ENCODE peak calls at places on chromosomes 1 and 21, in five cellular contexts. One of them, this sample, is unnamed.

GRCh38 chr1:234915923-234916675 is 212.5 kb downstream of the TOMM20 start:
- DNase-seq in bronchial epithelial cell: no peak
- DNase-seq in fibroblast of pulmonary artery: no peak
- DNase-seq in AG04449: no peak
- DNase-seq in prostate gland: peak; percentile 80
- DNase-seq in this sample: no peak

GRCh38 chr1:65209005-65209885 is 61.2 kb downstream of the AK4 start:
- DNase-seq in bronchial epithelial cell: peak; percentile 45
- DNase-seq in prostate gland: peak; percentile 51
- DNase-seq in AG04449: no peak
- DNase-seq in fibroblast of pulmonary artery: peak; percentile 72
- DNase-seq in this sample: peak; percentile 11

GRCh38 chr1:147904726-147905125 is 2.1 kb downstream of the GJA8 start:
- DNase-seq in fibroblast of pulmonary artery: no peak
- DNase-seq in AG04449: no peak
- DNase-seq in bronchial epithelial cell: no peak
- DNase-seq in prostate gland: no peak
- DNase-seq in this sample: no peak

GRCh38 chr1:89095737-89096136 is 30.2 kb downstream of the GBP2 start:
- DNase-seq in prostate gland: no peak
- DNase-seq in bronchial epithelial cell: no peak
- DNase-seq in fibroblast of pulmonary artery: no peak
- DNase-seq in AG04449: no peak
- DNase-seq in this sample: no peak

GRCh38 chr1:116330846-116331245 is 42.2 kb upstream of the ATP1A1 start:
- DNase-seq in prostate gland: no peak
- DNase-seq in bronchial epithelial cell: no peak
- DNase-seq in fibroblast of pulmonary artery: no peak
- DNase-seq in AG04449: no peak
- DNase-seq in this sample: no peak

GRCh38 chr1:39528082-39528481 is 36.6 kb downstream of the BMP8A start:
- DNase-seq in AG04449: no peak
- DNase-seq in bronchial epithelial cell: no peak
- DNase-seq in fibroblast of pulmonary artery: no peak
- DNase-seq in prostate gland: no peak
- DNase-seq in this sample: no peak

GRCh38 chr1:153346067-153346723 is 2.4 kb downstream of the PGLYRP4 start:
- DNase-seq in bronchial epithelial cell: no peak
- DNase-seq in AG04449: no peak
- DNase-seq in prostate gland: no peak
- DNase-seq in fibroblast of pulmonary artery: no peak
- DNase-seq in this sample: no peak

GRCh38 chr1:233090706-233091494 is 140.5 kb downstream of the NTPCR start:
- DNase-seq in AG04449: no peak
- DNase-seq in fibroblast of pulmonary artery: no peak
- DNase-seq in bronchial epithelial cell: peak; percentile 85
- DNase-seq in prostate gland: no peak
- DNase-seq in this sample: no peak

GRCh38 chr1:38728176-38728908 is 131.2 kb downstream of the RRAGC start:
- DNase-seq in AG04449: peak; percentile 77
- DNase-seq in prostate gland: no peak
- DNase-seq in bronchial epithelial cell: peak; percentile 61
- DNase-seq in fibroblast of pulmonary artery: peak; percentile 96
- DNase-seq in this sample: no peak

GRCh38 chr21:46544003-46544402 is 60.9 kb downstream of the S100B start:
- DNase-seq in fibroblast of pulmonary artery: no peak
- DNase-seq in AG04449: no peak
- DNase-seq in prostate gland: no peak
- DNase-seq in bronchial epithelial cell: no peak
- DNase-seq in this sample: no peak

GRCh38 chr1:27350673-27351540 is 9.1 kb downstream of the SYTL1 start:
- DNase-seq in prostate gland: no peak
- DNase-seq in fibroblast of pulmonary artery: no peak
- DNase-seq in AG04449: no peak
- DNase-seq in bronchial epithelial cell: no peak
- DNase-seq in this sample: peak; percentile 65

GRCh38 chr1:202821467-202821866 is 10.7 kb downstream of the PCAT6 start:
- DNase-seq in fibroblast of pulmonary artery: peak; percentile 29
- DNase-seq in bronchial epithelial cell: peak; percentile 85
- DNase-seq in prostate gland: no peak
- DNase-seq in AG04449: no peak
- DNase-seq in this sample: no peak

GRCh38 chr1:218371927-218372672 is 27.0 kb downstream of the TGFB2 start:
- DNase-seq in prostate gland: no peak
- DNase-seq in fibroblast of pulmonary artery: peak; percentile 80
- DNase-seq in bronchial epithelial cell: no peak
- DNase-seq in AG04449: no peak
- DNase-seq in this sample: no peak

GRCh38 chr1:5637171-5637570 is 355.1 kb downstream of the NPHP4 start:
- DNase-seq in AG04449: no peak
- DNase-seq in fibroblast of pulmonary artery: no peak
- DNase-seq in bronchial epithelial cell: peak; percentile 43
- DNase-seq in prostate gland: peak; percentile 57
- DNase-seq in this sample: peak; percentile 4

GRCh38 chr1:200139661-200140250 is 112.2 kb downstream of the NR5A2 start:
- DNase-seq in bronchial epithelial cell: peak; percentile 63
- DNase-seq in fibroblast of pulmonary artery: peak; percentile 79
- DNase-seq in prostate gland: no peak
- DNase-seq in AG04449: peak; percentile 26
- DNase-seq in this sample: no peak

GRCh38 chr21:42002421-42002958 is 7.7 kb downstream of the ZBTB21 start:
- DNase-seq in AG04449: peak; percentile 90
- DNase-seq in prostate gland: no peak
- DNase-seq in bronchial epithelial cell: peak; percentile 8
- DNase-seq in fibroblast of pulmonary artery: peak; percentile 68
- DNase-seq in this sample: no peak

GRCh38 chr1:82517586-82517985 is 716.9 kb downstream of the ADGRL2 start:
- DNase-seq in prostate gland: no peak
- DNase-seq in bronchial epithelial cell: no peak
- DNase-seq in fibroblast of pulmonary artery: peak; percentile 20
- DNase-seq in AG04449: no peak
- DNase-seq in this sample: peak; percentile 27

GRCh38 chr1:177847843-177848242 is 122.0 kb downstream of the SEC16B start:
- DNase-seq in bronchial epithelial cell: peak; percentile 94
- DNase-seq in prostate gland: no peak
- DNase-seq in AG04449: peak; percentile 63
- DNase-seq in fibroblast of pulmonary artery: peak; percentile 40
- DNase-seq in this sample: no peak

GRCh38 chr1:116540088-116540487 is 30.7 kb downstream of the CD58 start:
- DNase-seq in AG04449: no peak
- DNase-seq in fibroblast of pulmonary artery: no peak
- DNase-seq in prostate gland: no peak
- DNase-seq in bronchial epithelial cell: peak; percentile 63
- DNase-seq in this sample: no peak

GRCh38 chr1:11967028-11967547 is 13.2 kb upstream of the MFN2 start:
- DNase-seq in bronchial epithelial cell: peak; percentile 77
- DNase-seq in AG04449: no peak
- DNase-seq in fibroblast of pulmonary artery: peak; percentile 51
- DNase-seq in prostate gland: peak; percentile 40
- DNase-seq in this sample: peak; percentile 19

GRCh38 chr21:29072873-29073221 is 601 bp downstream of the CCT8 start:
- DNase-seq in fibroblast of pulmonary artery: peak; percentile 49
- DNase-seq in prostate gland: no peak
- DNase-seq in AG04449: no peak
- DNase-seq in bronchial epithelial cell: peak; percentile 23
- DNase-seq in this sample: no peak

DNA sequence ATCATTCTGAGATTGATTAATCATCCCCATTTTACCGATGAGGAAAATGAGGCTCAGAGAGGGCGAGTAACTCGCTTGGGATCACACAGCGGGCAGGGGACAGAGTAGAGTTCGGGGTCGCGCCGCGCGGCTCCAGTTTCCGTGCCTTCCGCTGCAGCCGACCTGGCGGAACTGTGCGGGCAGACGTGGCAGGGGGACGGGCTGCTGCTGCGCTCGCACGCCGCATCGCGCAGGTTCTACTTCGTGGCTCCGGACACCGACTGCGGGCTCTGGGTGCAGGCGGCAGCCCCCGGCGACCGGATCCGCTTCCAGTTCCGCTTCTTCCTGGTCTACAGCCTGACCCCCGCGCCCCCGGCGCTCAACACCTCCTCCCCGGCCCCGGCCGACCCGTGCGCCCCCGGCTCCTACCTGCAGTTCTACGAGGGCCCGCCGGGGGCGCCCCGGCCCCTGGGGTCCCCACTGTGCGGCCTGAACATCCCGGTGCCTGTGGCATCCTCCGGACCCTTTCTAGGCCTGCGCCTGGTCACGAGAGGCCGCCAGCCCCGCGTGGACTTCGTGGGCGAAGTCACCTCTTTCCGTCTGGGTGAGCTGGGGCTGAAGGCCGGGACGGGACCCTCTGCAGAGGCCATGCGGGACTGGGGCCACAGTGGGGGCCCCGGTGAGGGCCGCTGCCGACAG is 2.3 kb downstream of the LDLRAD2 start:
- DNase-seq in prostate gland: no peak
- DNase-seq in AG04449: no peak
- DNase-seq in bronchial epithelial cell: no peak
- DNase-seq in fibroblast of pulmonary artery: no peak
- DNase-seq in this sample: peak; percentile 17
- H3K4me3 ChIP-seq in prostate gland: peak overlapping the region; percentile 24
- H3K4me3 ChIP-seq in AG04449: peak overlapping the region; percentile 45
- H3K4me3 ChIP-seq in bronchial epithelial cell: peak overlapping the region; percentile 29
- H3K4me3 ChIP-seq in fibroblast of pulmonary artery: peak overlapping the region; percentile 35
- H3K4me3 ChIP-seq in this sample: no peak overlapping the region

GRCh38 chr1:145958734-145959133 is 917 bp upstream of the LIX1L start:
- DNase-seq in fibroblast of pulmonary artery: no peak
- DNase-seq in AG04449: no peak
- DNase-seq in prostate gland: no peak
- DNase-seq in bronchial epithelial cell: no peak
- DNase-seq in this sample: no peak
- H3K4me3 ChIP-seq in fibroblast of pulmonary artery: no peak overlapping the region
- H3K4me3 ChIP-seq in AG04449: no peak overlapping the region
- H3K4me3 ChIP-seq in prostate gland: no peak overlapping the region
- H3K4me3 ChIP-seq in bronchial epithelial cell: no peak overlapping the region
- H3K4me3 ChIP-seq in this sample: no peak overlapping the region

DNA sequence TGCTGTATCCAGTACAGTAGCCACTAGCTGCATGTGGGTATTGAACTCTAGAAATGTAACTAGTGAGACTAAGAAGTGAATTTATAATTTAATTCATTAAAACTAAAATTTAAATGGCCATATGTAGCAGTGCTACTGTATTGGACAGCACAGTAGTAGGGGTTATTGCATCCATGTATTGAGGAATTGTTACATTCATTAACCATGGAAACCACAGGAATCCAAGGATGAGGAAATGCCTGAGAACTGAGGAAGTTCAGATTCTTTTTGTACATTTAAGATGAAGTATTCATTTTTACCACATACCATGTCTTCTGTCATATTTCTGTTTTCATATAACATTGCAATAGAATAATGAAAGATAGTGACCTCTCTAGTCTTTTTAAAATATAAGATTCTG is 2.6 kb downstream of the MTF2 start:
- DNase-seq in fibroblast of pulmonary artery: peak; percentile 92
- DNase-seq in AG04449: peak; percentile 52
- DNase-seq in prostate gland: no peak
- DNase-seq in bronchial epithelial cell: peak; percentile 46
- DNase-seq in this sample: no peak
- H3K4me3 ChIP-seq in fibroblast of pulmonary artery: peak overlapping the region; percentile 98
- H3K4me3 ChIP-seq in AG04449: peak overlapping the region; percentile 23
- H3K4me3 ChIP-seq in prostate gland: no peak overlapping the region
- H3K4me3 ChIP-seq in bronchial epithelial cell: no peak overlapping the region
- H3K4me3 ChIP-seq in this sample: no peak overlapping the region

GRCh38 chr1:19203440-19203839 is 6.6 kb downstream of the UBR4 start:
- DNase-seq in fibroblast of pulmonary artery: peak; percentile 64
- DNase-seq in AG04449: no peak
- DNase-seq in prostate gland: peak; percentile 80
- DNase-seq in bronchial epithelial cell: peak; percentile 89
- DNase-seq in this sample: peak; percentile 53

GRCh38 chr1:19205403-19205802 is 4.7 kb downstream of the UBR4 start:
- DNase-seq in prostate gland: no peak
- DNase-seq in fibroblast of pulmonary artery: no peak
- DNase-seq in bronchial epithelial cell: no peak
- DNase-seq in AG04449: no peak
- DNase-seq in this sample: no peak

GRCh38 chr1:19206947-19207346 is 3.1 kb downstream of the UBR4 start:
- DNase-seq in bronchial epithelial cell: no peak
- DNase-seq in fibroblast of pulmonary artery: no peak
- DNase-seq in AG04449: no peak
- DNase-seq in prostate gland: no peak
- DNase-seq in this sample: no peak

GRCh38 chr1:19204665-19205266 is 5.3 kb downstream of the UBR4 start:
- DNase-seq in fibroblast of pulmonary artery: no peak
- DNase-seq in bronchial epithelial cell: peak; percentile 5
- DNase-seq in AG04449: no peak
- DNase-seq in prostate gland: no peak
- DNase-seq in this sample: no peak

DNA sequence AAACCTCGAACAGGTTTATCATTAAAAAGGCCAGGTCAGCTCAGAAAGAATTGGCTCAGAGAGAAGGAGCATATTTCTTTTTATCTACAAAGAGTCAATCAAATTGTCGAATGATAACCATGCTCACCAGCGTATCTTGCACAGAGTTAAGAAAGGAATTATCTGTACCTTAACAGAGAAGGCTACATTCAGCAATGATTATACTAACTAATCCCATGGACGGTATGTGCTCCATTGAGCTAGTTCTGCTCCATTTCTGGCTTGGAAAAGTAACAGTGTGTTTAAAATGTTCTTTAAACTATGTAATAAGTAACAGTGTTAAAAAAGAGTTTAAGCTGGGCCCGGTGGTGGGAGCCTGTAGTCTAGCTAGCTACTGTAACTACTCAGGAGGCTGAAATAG is 4.2 kb downstream of the UBR4 start:
- DNase-seq in fibroblast of pulmonary artery: no peak
- DNase-seq in bronchial epithelial cell: no peak
- DNase-seq in AG04449: no peak
- DNase-seq in prostate gland: no peak
- DNase-seq in this sample: no peak
- H3K4me3 ChIP-seq in fibroblast of pulmonary artery: no peak overlapping the region
- H3K4me3 ChIP-seq in bronchial epithelial cell: no peak overlapping the region
- H3K4me3 ChIP-seq in AG04449: no peak overlapping the region
- H3K4me3 ChIP-seq in prostate gland: no peak overlapping the region
- H3K4me3 ChIP-seq in this sample: no peak overlapping the region

DNA sequence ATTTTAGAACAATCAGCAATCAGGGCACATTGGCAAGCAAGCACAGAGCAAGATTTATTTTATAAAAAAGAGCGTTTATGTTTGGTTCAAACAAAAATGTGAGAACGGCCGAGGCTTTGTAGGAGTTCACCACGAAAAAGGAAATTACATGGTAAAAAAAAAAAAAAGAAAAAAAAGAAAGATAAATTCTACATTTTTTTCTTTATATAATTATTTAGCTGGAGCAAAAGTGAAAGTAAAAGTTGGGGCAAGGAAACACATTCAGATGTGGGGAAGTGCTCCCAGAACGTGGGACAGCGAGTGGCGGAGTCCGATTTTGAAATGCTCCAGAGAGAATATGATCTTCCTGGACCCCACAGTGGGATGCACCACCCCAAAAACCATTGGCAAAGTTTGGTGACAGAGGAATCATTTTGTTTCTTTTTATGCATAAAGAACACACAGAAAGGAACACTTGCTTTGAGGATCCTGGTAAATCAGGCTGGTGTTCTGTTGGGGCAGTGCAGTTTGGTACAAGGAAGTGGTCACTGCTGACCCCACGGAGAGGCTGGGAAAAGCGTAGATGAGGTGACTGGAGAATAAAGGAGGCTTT is 16.3 kb upstream of the ATP5PO start:
- DNase-seq in bronchial epithelial cell: no peak
- DNase-seq in prostate gland: no peak
- DNase-seq in fibroblast of pulmonary artery: no peak
- DNase-seq in AG04449: no peak
- DNase-seq in this sample: no peak
- H3K4me3 ChIP-seq in bronchial epithelial cell: peak overlapping the region; percentile 27
- H3K4me3 ChIP-seq in prostate gland: peak overlapping the region; percentile 31
- H3K4me3 ChIP-seq in fibroblast of pulmonary artery: peak overlapping the region; percentile 42
- H3K4me3 ChIP-seq in AG04449: peak overlapping the region; percentile 20
- H3K4me3 ChIP-seq in this sample: peak overlapping the region; percentile 19

This sample was measured in thyroid gland.